ENCODE peak calls at places on chromosomes 3 and 15, in five cellular contexts. I, O, A, F and K are unnamed samples.

GRCh38 chr15:100383302-100384107 is 41.7 kb upstream of the ADAMTS17 start:
- DNase-seq in A (no peak), O (peak; percentile 48), I (no peak), F (no peak), K (no peak)

GRCh38 chr3:16174389-16174788 is at the start of gene GALNT15:
- DNase-seq in O (peak; percentile 19), I (peak; percentile 98), F (peak; percentile 69), A (no peak), K (peak; percentile 74)

GRCh38 chr15:62119224-62119925 is 45.7 kb downstream of the C2CD4B start:
- DNase-seq in A (no peak), O (no peak), F (no peak), I (no peak), K (no peak)

GRCh38 chr3:42205800-42206514 is 60.0 kb downstream of the CCK start:
- DNase-seq in O (no peak), F (no peak), A (no peak), I (no peak), K (no peak)

GRCh38 chr3:87691109-87691508 is 367.7 kb downstream of the CGGBP1 start:
- DNase-seq in O (no peak), F (no peak), A (no peak), I (no peak), K (no peak)

GRCh38 chr3:136659253-136659652 is 92.9 kb downstream of the STAG1 start:
- DNase-seq in O (no peak), F (no peak), I (no peak), A (no peak), K (no peak)

GRCh38 chr3:142794510-142794909 is 70.7 kb downstream of the TRPC1 start:
- DNase-seq in F (no peak), A (no peak), I (no peak), O (no peak), K (no peak)

GRCh38 chr3:137020315-137020714 is 62.5 kb downstream of the IL20RB start:
- DNase-seq in I (no peak), O (no peak), A (no peak), F (no peak), K (no peak)

GRCh38 chr15:85329561-85330421 is 50.6 kb upstream of the AKAP13 start:
- DNase-seq in I (no peak), A (no peak), F (no peak), O (no peak), K (no peak)